ENCODE peak calls at places on chromosomes 13 and 19, in six cellular contexts. C, M, I, Z, D and B are unnamed samples.

GRCh38 chr13:35979378-35979911 is 151.7 kb downstream of the DCLK1 start:
- DNase-seq in C (no peak), M (no peak), I (peak; percentile 88), Z (no peak), D (no peak), B (no peak)

GRCh38 chr13:97798171-97798821 is 155.2 kb upstream of the IPO5 start:
- DNase-seq in C (no peak), M (no peak), I (no peak), Z (no peak), D (no peak), B (no peak)

GRCh38 chr13:26498524-26499208 is 58.8 kb upstream of the WASF3 start:
- DNase-seq in C (peak; percentile 26), M (no peak), I (peak; percentile 42), Z (no peak), D (no peak), B (no peak)

GRCh38 chr19:1852294-1852646 is 4.0 kb upstream of the REXO1 start:
- DNase-seq in C (no peak), M (no peak), I (no peak), Z (no peak), D (no peak), B (no peak)

GRCh38 chr19:4366666-4367335 is 23.4 kb downstream of the MPND start:
- DNase-seq in C (no peak), M (no peak), I (no peak), Z (no peak), D (no peak), B (no peak)

GRCh38 chr13:95447766-95448165 is 104.8 kb upstream of the CLDN10 start:
- DNase-seq in C (no peak), M (no peak), I (no peak), Z (no peak), D (no peak), B (no peak)

GRCh38 chr13:112160558-112160957 is 93.6 kb downstream of the SOX1 start:
- DNase-seq in C (no peak), M (no peak), I (no peak), Z (no peak), D (no peak), B (no peak)

GRCh38 chr19:22545751-22546150 is 88.4 kb upstream of the ZNF492 start:
- DNase-seq in C (peak; percentile 34), M (no peak), I (no peak), Z (peak; percentile 12), D (peak; percentile 18), B (peak; percentile 7)

GRCh38 chr13:92901739-92902138 is 324.9 kb upstream of the GPC6 start:
- DNase-seq in C (no peak), M (no peak), I (no peak), Z (no peak), D (no peak), B (no peak)

GRCh38 chr19:10812902-10813404 is 23.1 kb downstream of the TMED1 start:
- DNase-seq in C (no peak), M (no peak), I (peak; percentile 93), Z (no peak), D (no peak), B (no peak)

GRCh38 chr13:113935523-113935922 is 38.4 kb downstream of the C13orf46 start:
- DNase-seq in C (no peak), M (no peak), I (no peak), Z (peak; percentile 96), D (peak; percentile 66), B (peak; percentile 56)

GRCh38 chr13:106858910-106859309 is 291.0 kb upstream of the ARGLU1 start:
- DNase-seq in C (no peak), M (no peak), I (no peak), Z (no peak), D (no peak), B (peak; percentile 19)

GRCh38 chr13:41019027-41019487 is at the start of gene ELF1:
- DNase-seq in C (peak; percentile 94), M (peak; percentile 43), I (peak; percentile 48), Z (no peak), D (peak; percentile 30), B (no peak)

GRCh38 chr13:40597735-40598365 is 68.6 kb downstream of the FOXO1 start:
- DNase-seq in C (peak; percentile 84), M (no peak), I (no peak), Z (no peak), D (no peak), B (peak; percentile 15)

GRCh38 chr13:51444922-51445321 is 7.9 kb downstream of the INTS6 start:
- DNase-seq in C (peak; percentile 22), M (no peak), I (no peak), Z (no peak), D (no peak), B (no peak)

GRCh38 chr19:49812452-49812996 is 568 bp downstream of the FUZ start:
- DNase-seq in C (no peak), M (no peak), I (no peak), Z (no peak), D (no peak), B (peak; percentile 5)

GRCh38 chr19:42281175-42282035 is 12.4 kb downstream of the CIC start:
- DNase-seq in C (peak; percentile 41), M (peak; percentile 18), I (no peak), Z (peak; percentile 60), D (peak; percentile 84), B (peak; percentile 58)

GRCh38 chr19:23542562-23542961 is 144.4 kb downstream of the ZNF675 start:
- DNase-seq in C (no peak), M (no peak), I (no peak), Z (no peak), D (no peak), B (no peak)

GRCh38 chr13:48891586-48891985 is 84.1 kb upstream of the FNDC3A start:
- DNase-seq in C (no peak), M (no peak), I (peak; percentile 84), Z (no peak), D (no peak), B (no peak)

GRCh38 chr19:18648971-18649310 is 12.1 kb downstream of the KLHL26 start:
- DNase-seq in C (no peak), M (no peak), I (peak; percentile 48), Z (no peak), D (no peak), B (no peak)

GRCh38 chr19:35592226-35592625 is 6.3 kb downstream of the PMIS2 start:
- DNase-seq in C (peak; percentile 71), M (no peak), I (no peak), Z (peak; percentile 42), D (no peak), B (peak; percentile 76)

GRCh38 chr13:20258208-20258962 is 26.3 kb upstream of the GJB6 start:
- DNase-seq in C (no peak), M (no peak), I (no peak), Z (peak; percentile 3), D (no peak), B (no peak)

GRCh38 chr19:14089662-14090508 is 666 bp downstream of the SAMD1 start:
- DNase-seq in C (peak; percentile 43), M (peak; percentile 54), I (peak; percentile 35), Z (peak; percentile 48), D (no peak), B (peak; percentile 90)

GRCh38 chr19:55070755-55071502 is 4.7 kb upstream of the EPS8L1 start:
- DNase-seq in C (peak; percentile 100), M (no peak), I (peak; percentile 39), Z (no peak), D (no peak), B (no peak)

GRCh38 chr13:29452773-29453574 is 142.5 kb downstream of the SLC7A1 start:
- DNase-seq in C (no peak), M (no peak), I (no peak), Z (no peak), D (no peak), B (no peak)

GRCh38 chr13:101624210-101624922 is 171.9 kb downstream of the ITGBL1 start:
- DNase-seq in C (peak; percentile 8), M (no peak), I (no peak), Z (peak; percentile 84), D (peak; percentile 85), B (peak; percentile 6)

GRCh38 chr19:4365341-4365740 is 22.0 kb downstream of the MPND start:
- DNase-seq in C (no peak), M (no peak), I (no peak), Z (no peak), D (no peak), B (no peak)

GRCh38 chr19:5093297-5093858 is 124.5 kb downstream of the KDM4B start:
- DNase-seq in C (no peak), M (no peak), I (no peak), Z (peak; percentile 62), D (no peak), B (peak; percentile 40)

GRCh38 chr13:88736026-88736425 is 1064.9 kb downstream of the SLITRK5 start:
- DNase-seq in C (no peak), M (no peak), I (no peak), Z (no peak), D (no peak), B (no peak)

GRCh38 chr19:538641-539428 is 5.0 kb upstream of the GZMM start:
- DNase-seq in C (no peak), M (no peak), I (no peak), Z (no peak), D (no peak), B (no peak)

GRCh38 chr19:18590273-18591272 is 2.0 kb downstream of the REX1BD start:
- DNase-seq in C (no peak), M (no peak), I (peak; percentile 56), Z (peak; percentile 29), D (no peak), B (peak; percentile 98)

GRCh38 chr19:18790566-18791314 is at the start of gene COMP:
- DNase-seq in C (no peak), M (no peak), I (no peak), Z (no peak), D (no peak), B (peak; percentile 45)